ENCODE peak calls at places on chromosomes 1 and 21, in ten cellular contexts. L is body of pancreas; P is AG04450; I is breast epithelium; R is HL-60; K is heart left ventricle; W is IMR-90; F is HepG2; G is CD8-positive, alpha-beta T cell; M is fibroblast of lung. X is an unnamed sample.

GRCh38 chr1:155976062-155976912 is 2.1 kb downstream of the ARHGEF2 start:
- DNase-seq in L (no peak), P (peak), I (peak), R (peak), K (peak), W (peak), F (no peak), G (peak), M (peak), X (no peak)

GRCh38 chr1:199691540-199691939 is 336.0 kb upstream of the NR5A2 start:
- DNase-seq in L (no peak), P (no peak), I (no peak), R (peak), K (no peak), W (peak), F (no peak), G (no peak), M (peak), X (no peak)

GRCh38 chr1:44730741-44731512 is at the start of gene RNU5D-1:
- DNase-seq in L (peak), P (peak), I (peak), R (peak), K (peak), W (peak), F (peak), G (peak), M (peak), X (no peak)

GRCh38 chr1:116882866-116883265 is 26.9 kb upstream of the PTGFRN start:
- DNase-seq in L (peak), P (no peak), I (no peak), R (no peak), K (no peak), W (no peak), F (no peak), G (no peak), M (no peak), X (no peak)

GRCh38 chr1:24483441-24483840 is 19.2 kb upstream of the RCAN3 start:
- DNase-seq in L (peak), P (no peak), I (no peak), R (no peak), K (no peak), W (no peak), F (no peak), G (peak), M (no peak), X (no peak)

GRCh38 chr1:220370041-220370700 is 97.9 kb upstream of the RAB3GAP2 start:
- DNase-seq in L (no peak), P (peak), I (no peak), R (no peak), K (no peak), W (peak), F (no peak), G (no peak), M (peak), X (peak)

GRCh38 chr1:16184557-16185303 is 27.7 kb downstream of the ARHGEF19 start:
- DNase-seq in L (no peak), P (no peak), I (no peak), R (no peak), K (no peak), W (no peak), F (no peak), G (no peak), M (no peak), X (no peak)

GRCh38 chr1:17559618-17560419 is 20.3 kb downstream of the ARHGEF10L start:
- DNase-seq in L (peak), P (no peak), I (no peak), R (no peak), K (no peak), W (no peak), F (no peak), G (no peak), M (no peak), X (no peak)

GRCh38 chr1:48216276-48216675 is 6.2 kb upstream of the SLC5A9 start:
- DNase-seq in L (no peak), P (no peak), I (no peak), R (no peak), K (no peak), W (no peak), F (no peak), G (no peak), M (no peak), X (no peak)

GRCh38 chr1:212967767-212968166 is 17.4 kb downstream of the VASH2 start:
- DNase-seq in L (no peak), P (no peak), I (no peak), R (peak), K (no peak), W (peak), F (peak), G (no peak), M (peak), X (no peak)

GRCh38 chr1:2985121-2985561 is 36.1 kb upstream of the ACTRT2 start:
- DNase-seq in L (no peak), P (no peak), I (no peak), R (no peak), K (no peak), W (no peak), F (no peak), G (no peak), M (peak), X (no peak)

GRCh38 chr1:174968750-174969244 is 30.9 kb upstream of the CACYBP start:
- DNase-seq in L (no peak), P (no peak), I (no peak), R (no peak), K (no peak), W (peak), F (no peak), G (peak), M (peak), X (no peak)

GRCh38 chr21:28758042-28758882 is 234.4 kb downstream of the LTN1 start:
- DNase-seq in L (no peak), P (no peak), I (no peak), R (no peak), K (no peak), W (no peak), F (no peak), G (no peak), M (no peak), X (no peak)

GRCh38 chr1:16979475-16980327 is 719 bp downstream of the MFAP2 start:
- DNase-seq in L (no peak), P (no peak), I (no peak), R (no peak), K (peak), W (no peak), F (no peak), G (no peak), M (peak), X (no peak)

GRCh38 chr21:28781602-28782274 is 210.9 kb downstream of the LTN1 start:
- DNase-seq in L (no peak), P (no peak), I (no peak), R (no peak), K (no peak), W (peak), F (peak), G (no peak), M (peak), X (no peak)

GRCh38 chr1:31581821-31582810 is 5.8 kb downstream of the TINAGL1 start:
- DNase-seq in L (no peak), P (no peak), I (no peak), R (no peak), K (peak), W (no peak), F (no peak), G (no peak), M (no peak), X (no peak)

GRCh38 chr21:15446193-15446592 is 283.6 kb upstream of the USP25 start:
- DNase-seq in L (no peak), P (no peak), I (no peak), R (no peak), K (no peak), W (no peak), F (no peak), G (no peak), M (no peak), X (no peak)

GRCh38 chr1:41762251-41762650 is 156.5 kb downstream of the HIVEP3 start:
- DNase-seq in L (no peak), P (no peak), I (no peak), R (no peak), K (no peak), W (no peak), F (no peak), G (no peak), M (no peak), X (no peak)

GRCh38 chr21:34926784-34927548 is 122.1 kb downstream of the RUNX1 start:
- DNase-seq in L (peak), P (no peak), I (no peak), R (no peak), K (no peak), W (peak), F (peak), G (no peak), M (no peak), X (no peak)

GRCh38 chr1:9413877-9414213 is 121.2 kb downstream of the SPSB1 start:
- DNase-seq in L (peak), P (no peak), I (no peak), R (no peak), K (peak), W (peak), F (no peak), G (no peak), M (no peak), X (no peak)

GRCh38 chr1:17686258-17686657 is 68.9 kb upstream of the ACTL8 start:
- DNase-seq in L (peak), P (no peak), I (no peak), R (no peak), K (no peak), W (no peak), F (no peak), G (no peak), M (no peak), X (no peak)

GRCh38 chr21:43340491-43341348 is 86.2 kb downstream of the SIK1 start:
- DNase-seq in L (no peak), P (peak), I (no peak), R (no peak), K (no peak), W (peak), F (no peak), G (no peak), M (peak), X (no peak)

GRCh38 chr1:55478742-55479141 is 263.6 kb upstream of the USP24 start:
- DNase-seq in L (no peak), P (no peak), I (no peak), R (no peak), K (no peak), W (peak), F (peak), G (no peak), M (peak), X (no peak)

GRCh38 chr1:177705839-177706238 is 264.0 kb downstream of the SEC16B start:
- DNase-seq in L (no peak), P (no peak), I (no peak), R (no peak), K (no peak), W (no peak), F (no peak), G (no peak), M (no peak), X (no peak)

GRCh38 chr1:43207229-43207853 is 35.2 kb downstream of the CFAP57 start:
- DNase-seq in L (no peak), P (peak), I (no peak), R (no peak), K (no peak), W (peak), F (no peak), G (no peak), M (no peak), X (no peak)

GRCh38 chr1:59146651-59147358 is 150.1 kb upstream of the FGGY start:
- DNase-seq in L (peak), P (no peak), I (no peak), R (no peak), K (peak), W (peak), F (peak), G (peak), M (peak), X (no peak)

GRCh38 chr1:68011786-68012375 is 38.5 kb downstream of the DIRAS3 start:
- DNase-seq in L (no peak), P (no peak), I (no peak), R (no peak), K (no peak), W (peak), F (no peak), G (no peak), M (no peak), X (no peak)

GRCh38 chr1:151372411-151372934 is at the start of gene SELENBP1:
- DNase-seq in L (peak), P (peak), I (peak), R (no peak), K (peak), W (peak), F (peak), G (no peak), M (peak), X (no peak)

GRCh38 chr1:206923961-206924548 is 2.3 kb upstream of the FCMR start:
- DNase-seq in L (no peak), P (no peak), I (no peak), R (no peak), K (no peak), W (no peak), F (no peak), G (no peak), M (no peak), X (no peak)

GRCh38 chr1:40980453-40981121 is 1.1 kb downstream of the CTPS1 start:
- DNase-seq in L (peak), P (no peak), I (no peak), R (no peak), K (no peak), W (peak), F (no peak), G (peak), M (no peak), X (no peak)

GRCh38 chr1:184258525-184258924 is 128.3 kb upstream of the C1orf21 start:
- DNase-seq in L (no peak), P (no peak), I (no peak), R (no peak), K (no peak), W (no peak), F (no peak), G (no peak), M (no peak), X (no peak)

GRCh38 chr1:13450204-13450603 is 40.0 kb downstream of the PRAMEF20 start:
- DNase-seq in L (no peak), P (no peak), I (no peak), R (no peak), K (no peak), W (no peak), F (no peak), G (no peak), M (no peak), X (no peak)

GRCh38 chr1:88935522-88936222 is 44.3 kb upstream of the GTF2B start:
- DNase-seq in L (no peak), P (peak), I (no peak), R (peak), K (no peak), W (peak), F (peak), G (no peak), M (peak), X (no peak)

GRCh38 chr1:1462318-1462966 is 9.1 kb upstream of the ATAD3B start:
- DNase-seq in L (peak), P (no peak), I (peak), R (no peak), K (peak), W (no peak), F (peak), G (peak), M (no peak), X (no peak)

GRCh38 chr1:19062258-19063029 is 106.0 kb upstream of the IFFO2 start:
- DNase-seq in L (no peak), P (no peak), I (no peak), R (no peak), K (no peak), W (no peak), F (no peak), G (no peak), M (no peak), X (no peak)
- H3K27ac ChIP-seq in L (peak), P (no peak), I (no peak), R (no peak), K (no peak), W (no peak), F (no peak), G (no peak), M (no peak), X (no peak)

GRCh38 chr1:111811891-111812290 is 56.2 kb downstream of the DDX20 start:
- DNase-seq in L (no peak), P (no peak), I (no peak), R (no peak), K (no peak), W (no peak), F (no peak), G (no peak), M (no peak), X (no peak)

GRCh38 chr1:111812306-111812705 is 56.6 kb downstream of the DDX20 start:
- DNase-seq in L (no peak), P (no peak), I (no peak), R (no peak), K (no peak), W (no peak), F (no peak), G (no peak), M (no peak), X (no peak)

GRCh38 chr1:111814305-111814628 is 58.6 kb downstream of the DDX20 start:
- DNase-seq in L (no peak), P (no peak), I (no peak), R (no peak), K (no peak), W (no peak), F (no peak), G (no peak), M (no peak), X (no peak)

GRCh38 chr1:111814642-111815041 is 58.9 kb downstream of the DDX20 start:
- DNase-seq in L (no peak), P (no peak), I (no peak), R (no peak), K (no peak), W (no peak), F (no peak), G (no peak), M (no peak), X (no peak)

GRCh38 chr1:111813440-111814304 is 58.0 kb downstream of the DDX20 start:
- DNase-seq in L (no peak), P (no peak), I (no peak), R (no peak), K (no peak), W (no peak), F (peak), G (no peak), M (no peak), X (no peak)
- TF ChIP-seq CTCF in L (no peak), P (peak), I (no peak), R (no peak), K (no peak), W (peak), F (peak), G (no peak), M (no peak), X (no peak)

GRCh38 chr1:162023181-162023546 is 505 bp downstream of the OLFML2B start:
- DNase-seq in L (no peak), P (no peak), I (no peak), R (no peak), K (no peak), W (no peak), F (no peak), G (no peak), M (no peak), X (no peak)
- H3K27ac ChIP-seq in L (no peak), P (no peak), I (peak), R (no peak), K (no peak), W (no peak), F (no peak), G (no peak), M (peak), X (peak)

DNA sequence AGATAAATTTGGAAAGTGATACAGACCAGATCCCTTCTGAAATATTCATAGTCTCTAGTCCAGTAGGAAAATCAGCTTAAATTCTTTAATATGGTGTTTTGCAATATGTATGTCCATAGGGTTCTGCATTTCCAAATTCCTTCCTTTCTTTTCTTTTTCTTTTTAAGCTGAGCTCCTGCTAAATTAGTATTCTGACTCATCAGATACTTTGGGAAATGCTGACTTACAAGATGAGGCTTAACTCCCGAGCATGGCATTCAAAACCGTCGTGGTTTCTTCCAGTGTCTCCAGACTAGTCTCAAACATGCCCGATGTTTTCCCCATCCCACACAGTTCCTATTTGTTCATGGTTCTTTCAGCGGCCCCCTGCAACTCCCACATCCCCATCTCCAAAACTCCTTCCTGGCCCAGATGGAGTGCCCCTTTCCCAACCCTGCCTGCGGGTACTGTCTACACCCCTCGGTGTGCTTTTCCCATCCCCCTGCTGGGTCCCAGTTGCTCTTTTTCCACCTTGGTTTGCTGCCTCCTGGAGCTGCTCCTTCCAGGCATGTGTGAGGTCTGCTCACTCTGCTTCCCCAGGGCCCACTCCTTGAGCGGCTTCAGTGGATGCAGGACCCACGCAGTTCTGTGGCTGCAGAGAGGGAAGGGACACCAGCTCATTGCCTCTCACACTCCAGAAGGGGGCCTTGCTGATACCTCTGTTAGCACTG is 19.4 kb upstream of the ETV3 start:
- DNase-seq in L (no peak), P (no peak), I (no peak), R (no peak), K (no peak), W (peak), F (no peak), G (no peak), M (peak), X (no peak)
- TF ChIP-seq CTCF in L (no peak), P (no peak), I (no peak), R (no peak), K (no peak), W (no peak), F (no peak), G (no peak), M (no peak), X (no peak)

GRCh38 chr1:244857761-244858160 is 6.6 kb downstream of the HNRNPU start:
- DNase-seq in L (no peak), P (no peak), I (no peak), R (peak), K (no peak), W (no peak), F (no peak), G (no peak), M (no peak), X (no peak)
- H3K27ac ChIP-seq in L (no peak), P (no peak), I (peak), R (peak), K (no peak), W (no peak), F (no peak), G (no peak), M (no peak), X (no peak)

DNA sequence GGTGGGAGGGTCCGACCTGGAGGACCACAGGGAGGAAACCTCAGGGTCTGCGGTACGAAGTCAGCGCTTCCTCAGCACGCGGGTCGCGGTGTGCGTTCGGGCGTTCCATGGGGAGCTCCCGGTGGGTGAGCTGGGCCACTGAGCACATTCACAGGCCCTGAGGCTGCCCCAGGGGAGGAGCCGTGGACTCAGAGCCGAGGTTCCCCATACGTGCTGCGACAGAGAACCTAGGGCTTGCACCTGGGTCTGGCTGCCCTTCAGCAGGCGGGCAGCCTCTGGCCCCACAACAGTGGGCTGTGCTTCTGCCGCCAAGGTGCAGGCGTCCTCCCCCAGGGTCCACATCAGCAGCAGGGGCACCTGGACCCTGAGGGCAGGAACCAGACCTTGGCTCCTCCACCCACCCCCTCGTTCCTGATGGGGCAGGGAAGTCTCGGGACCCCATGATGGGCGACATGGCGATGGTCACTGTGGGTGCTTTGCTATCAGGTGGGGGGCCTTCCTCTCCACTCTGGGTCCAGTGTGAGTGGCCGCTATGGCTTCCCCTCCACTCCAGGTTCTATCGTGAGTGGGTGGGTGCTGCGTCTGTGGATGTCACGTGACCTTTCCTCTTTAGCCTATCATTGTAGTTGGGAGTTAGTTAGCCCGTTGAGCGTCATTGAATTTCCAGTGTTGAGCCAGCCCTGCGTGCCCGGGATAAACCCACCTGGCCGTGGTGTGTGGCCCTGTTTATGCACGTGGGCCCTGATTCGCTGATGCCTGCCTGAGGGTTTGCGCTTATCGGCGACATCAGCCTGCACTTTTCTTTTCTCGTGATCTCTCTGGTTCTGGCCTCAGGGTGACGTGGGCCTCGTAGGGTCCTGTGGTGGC is 27.9 kb downstream of the FTCD start:
- DNase-seq in L (peak), P (no peak), I (no peak), R (no peak), K (peak), W (no peak), F (no peak), G (peak), M (no peak), X (no peak)
- TF ChIP-seq CTCF in L (no peak), P (no peak), I (no peak), R (no peak), K (no peak), W (no peak), F (no peak), G (no peak), M (no peak), X (no peak)